ENCODE peak calls at places on chromosomes 3 and 15, in six cellular contexts. A is fibroblast of villous mesenchyme, N is NCI-H748 treated with DMSO at 0.1 percent for 48 hours, K is SJSA1, R is NCI-H1436, E is COR-L47. W is an unnamed sample.

GRCh38 chr3:31051226-31051625 is 156.8 kb upstream of the GADL1 start:
- DNase-seq in R (no peak), K (no peak), A (no peak), E (no peak), N (no peak), W (no peak)

GRCh38 chr3:88180398-88180999 is 30.7 kb downstream of the C3orf38 start:
- DNase-seq in N (peak), R (no peak), E (peak), K (no peak), A (peak), W (no peak)

GRCh38 chr3:129619726-129620162 is 13.3 kb upstream of the PLXND1 start:
- DNase-seq in N (no peak), E (no peak), K (no peak), A (no peak), R (no peak), W (no peak)

GRCh38 chr3:127531821-127532220 is 58.7 kb downstream of the TPRA1 start:
- DNase-seq in A (no peak), R (no peak), E (no peak), N (no peak), K (no peak), W (no peak)

GRCh38 chr3:82978368-82978767 is 1216.9 kb upstream of the GBE1 start:
- DNase-seq in N (no peak), R (no peak), E (no peak), A (no peak), K (no peak), W (no peak)

GRCh38 chr15:39407116-39407515 is 173.8 kb upstream of the THBS1 start:
- DNase-seq in E (no peak), R (no peak), N (no peak), A (peak), K (no peak), W (no peak)

GRCh38 chr3:152396867-152397266 is 128.1 kb downstream of the MBNL1 start:
- DNase-seq in E (no peak), K (no peak), N (no peak), R (no peak), A (no peak), W (no peak)

GRCh38 chr3:160454995-160455394 is 5.4 kb upstream of the TRIM59 start:
- DNase-seq in E (peak), R (no peak), K (no peak), N (peak), A (no peak), W (no peak)

GRCh38 chr3:110583373-110583935 is 488.2 kb upstream of the NECTIN3 start:
- DNase-seq in N (no peak), A (no peak), E (no peak), K (no peak), R (no peak), W (no peak)

GRCh38 chr15:72285927-72286516 is 13.7 kb upstream of the PARP6 start:
- DNase-seq in R (no peak), K (peak), N (no peak), A (peak), E (no peak), W (no peak)

GRCh38 chr3:152296990-152297389 is 28.3 kb downstream of the MBNL1 start:
- DNase-seq in A (no peak), R (no peak), N (no peak), E (no peak), K (peak), W (no peak)

GRCh38 chr3:13622356-13622755 is 73.4 kb downstream of the FBLN2 start:
- DNase-seq in E (no peak), A (no peak), R (no peak), N (no peak), K (no peak), W (no peak)

GRCh38 chr3:47475029-47475569 is 642 bp downstream of the SCAP start:
- DNase-seq in A (peak), K (no peak), R (no peak), N (no peak), E (no peak), W (no peak)

GRCh38 chr3:189624130-189624529 is 7.1 kb upstream of the TP63 start:
- DNase-seq in R (no peak), E (no peak), N (no peak), A (no peak), K (no peak), W (no peak)

GRCh38 chr3:129576514-129577345 is 29.7 kb downstream of the PLXND1 start:
- DNase-seq in R (peak), N (no peak), A (peak), K (no peak), E (peak), W (no peak)

GRCh38 chr3:102089182-102089581 is 239.9 kb downstream of the NFKBIZ start:
- DNase-seq in E (no peak), K (no peak), A (peak), N (no peak), R (no peak), W (no peak)

GRCh38 chr15:93001881-93002280 is 87.1 kb downstream of the RGMA start:
- DNase-seq in E (no peak), R (no peak), A (no peak), K (no peak), N (no peak), W (no peak)

GRCh38 chr15:36653851-36654250 is 74.4 kb downstream of the CDIN1 start:
- DNase-seq in R (no peak), A (no peak), E (no peak), K (no peak), N (no peak), W (peak)

GRCh38 chr3:43155464-43156121 is 49.7 kb upstream of the POMGNT2 start:
- DNase-seq in K (no peak), E (no peak), A (peak), N (peak), R (no peak), W (peak)

GRCh38 chr3:194089357-194090177 is 46.4 kb upstream of the HES1 start:
- DNase-seq in E (no peak), R (peak), N (no peak), A (peak), K (peak), W (peak)

GRCh38 chr15:81091889-81092558 is 42.0 kb upstream of the CFAP161 start:
- DNase-seq in K (no peak), E (no peak), A (peak), N (no peak), R (no peak), W (no peak)

W was measured in keratinocyte.